ENCODE peak calls at places on chromosomes 5 and 9, in five cellular contexts. F, A, U, Z and P are unnamed samples.

GRCh38 chr9:122131401-122131921 is 28.1 kb downstream of the NDUFA8 start:
- DNase-seq in U (peak), A (no peak), F (no peak), Z (no peak), P (no peak)

GRCh38 chr5:174490717-174491116 is 233.7 kb upstream of the MSX2 start:
- DNase-seq in Z (no peak), F (no peak), U (no peak), A (no peak), P (no peak)

GRCh38 chr5:35990524-35990923 is 666 bp downstream of the UGT3A1 start:
- DNase-seq in F (no peak), A (no peak), Z (no peak), U (no peak), P (no peak)

GRCh38 chr5:96220610-96221390 is 212.2 kb downstream of the PCSK1 start:
- DNase-seq in U (no peak), A (peak), F (peak), Z (no peak), P (peak)

GRCh38 chr5:146796911-146797310 is 81.6 kb downstream of the PPP2R2B start:
- DNase-seq in Z (no peak), A (no peak), F (no peak), U (no peak), P (no peak)

GRCh38 chr5:104186510-104186909 is 623.9 kb upstream of the NUDT12 start:
- DNase-seq in U (no peak), F (no peak), A (no peak), Z (no peak), P (no peak)

GRCh38 chr5:80238778-80239679 is 16.8 kb downstream of the SERINC5 start:
- DNase-seq in U (no peak), Z (peak), F (peak), A (peak), P (no peak)

GRCh38 chr9:14692918-14693861 is at the start of gene ZDHHC21:
- DNase-seq in Z (peak), U (peak), F (peak), A (peak), P (peak)

GRCh38 chr9:21993893-21994525 is at the start of gene CDKN2A:
- DNase-seq in A (peak), Z (no peak), U (peak), F (no peak), P (peak)

GRCh38 chr9:32954642-32955041 is 46.8 kb downstream of the APTX start:
- DNase-seq in A (peak), U (no peak), Z (no peak), F (peak), P (no peak)

GRCh38 chr9:91392435-91392834 is 30.7 kb upstream of the AUH start:
- DNase-seq in A (no peak), F (no peak), U (no peak), Z (no peak), P (no peak)

GRCh38 chr9:135219676-135220600 is 132.5 kb downstream of the OLFM1 start:
- DNase-seq in A (no peak), F (no peak), U (peak), Z (peak), P (no peak)

GRCh38 chr9:15136646-15137045 is 170.4 kb downstream of the TTC39B start:
- DNase-seq in F (no peak), U (no peak), Z (no peak), A (peak), P (no peak)

GRCh38 chr5:132561601-132562000 is 4.8 kb downstream of the RAD50 start:
- DNase-seq in F (no peak), A (no peak), U (no peak), Z (no peak), P (no peak)

GRCh38 chr9:8825600-8826147 is 1026.1 kb upstream of the DMAC1 start:
- DNase-seq in A (no peak), F (no peak), Z (no peak), U (no peak), P (no peak)

GRCh38 chr9:109355564-109356297 is 34.9 kb upstream of the EPB41L4B start:
- DNase-seq in A (no peak), U (no peak), F (no peak), Z (no peak), P (no peak)

GRCh38 chr9:76453785-76454184 is 5.2 kb upstream of the GCNT1 start:
- DNase-seq in A (peak), Z (no peak), F (peak), U (no peak), P (no peak)

GRCh38 chr5:146130440-146131045 is 25.2 kb upstream of the PLAC8L1 start:
- DNase-seq in U (no peak), Z (no peak), F (peak), A (peak), P (no peak)

GRCh38 chr5:146828385-146828784 is 50.2 kb downstream of the PPP2R2B start:
- DNase-seq in F (no peak), A (no peak), Z (no peak), U (no peak), P (no peak)

GRCh38 chr5:169302491-169303118 is 1.7 kb upstream of the SLIT3 start:
- DNase-seq in U (peak), F (peak), A (peak), Z (peak), P (peak)

GRCh38 chr9:81183763-81184162 is 505.6 kb downstream of the TLE1 start:
- DNase-seq in A (peak), F (peak), U (no peak), Z (no peak), P (no peak)

GRCh38 chr5:16508730-16509531 is 43.3 kb upstream of the ZNF622 start:
- DNase-seq in A (no peak), Z (peak), F (no peak), U (no peak), P (no peak)

GRCh38 chr5:39411051-39411450 is 13.7 kb downstream of the DAB2 start:
- DNase-seq in U (no peak), F (peak), Z (no peak), A (peak), P (no peak)

GRCh38 chr5:154115314-154115713 is 75.2 kb upstream of the GALNT10 start:
- DNase-seq in U (no peak), F (no peak), A (no peak), Z (no peak), P (no peak)

GRCh38 chr5:11319851-11320580 is 559.0 kb upstream of the DAP start:
- DNase-seq in F (no peak), A (peak), U (no peak), Z (no peak), P (no peak)

GRCh38 chr9:107488400-107489143 is 997 bp downstream of the KLF4 start:
- DNase-seq in A (peak), Z (peak), U (peak), F (peak), P (peak)

GRCh38 chr9:137168907-137169763 is 716 bp downstream of the LRRC26 start:
- DNase-seq in A (peak), U (peak), Z (no peak), F (peak), P (peak)

GRCh38 chr9:126230692-126231091 is 95.9 kb upstream of the MVB12B start:
- DNase-seq in Z (no peak), A (no peak), U (no peak), F (no peak), P (no peak)

GRCh38 chr5:147576646-147577535 is 67.0 kb upstream of the DPYSL3 start:
- DNase-seq in U (peak), Z (peak), A (peak), F (peak), P (peak)

GRCh38 chr5:105392122-105392709 is 1829.6 kb upstream of the NUDT12 start:
- DNase-seq in Z (peak), A (no peak), F (no peak), U (no peak), P (no peak)

GRCh38 chr5:177178905-177179304 is 45.3 kb downstream of the NSD1 start:
- DNase-seq in U (no peak), A (no peak), F (no peak), Z (no peak), P (no peak)

GRCh38 chr5:84274585-84275468 is 109.9 kb downstream of the EDIL3 start:
- DNase-seq in Z (peak), U (peak), A (peak), F (peak), P (peak)

GRCh38 chr9:114061292-114061691 is 16.8 kb downstream of the AMBP start:
- DNase-seq in F (no peak), Z (no peak), A (no peak), U (no peak), P (no peak)

GRCh38 chr5:124986667-124987066 is 240.2 kb upstream of the ZNF608 start:
- DNase-seq in A (peak), U (no peak), F (no peak), Z (no peak), P (no peak)

GRCh38 chr5:159903134-159903533 is 13.1 kb upstream of the ADRA1B start:
- DNase-seq in Z (no peak), F (no peak), A (no peak), U (no peak), P (no peak)

GRCh38 chr5:83009408-83009807 is 67.8 kb downstream of the TMEM167A start:
- DNase-seq in Z (no peak), F (no peak), A (no peak), U (no peak), P (no peak)

GRCh38 chr5:154972476-154973080 is 31.7 kb downstream of the MRPL22 start:
- DNase-seq in Z (no peak), U (peak), A (peak), F (peak), P (no peak)

GRCh38 chr5:54725391-54726280 is 208.1 kb downstream of the SNX18 start:
- DNase-seq in Z (no peak), F (no peak), A (peak), U (no peak), P (no peak)

DNA sequence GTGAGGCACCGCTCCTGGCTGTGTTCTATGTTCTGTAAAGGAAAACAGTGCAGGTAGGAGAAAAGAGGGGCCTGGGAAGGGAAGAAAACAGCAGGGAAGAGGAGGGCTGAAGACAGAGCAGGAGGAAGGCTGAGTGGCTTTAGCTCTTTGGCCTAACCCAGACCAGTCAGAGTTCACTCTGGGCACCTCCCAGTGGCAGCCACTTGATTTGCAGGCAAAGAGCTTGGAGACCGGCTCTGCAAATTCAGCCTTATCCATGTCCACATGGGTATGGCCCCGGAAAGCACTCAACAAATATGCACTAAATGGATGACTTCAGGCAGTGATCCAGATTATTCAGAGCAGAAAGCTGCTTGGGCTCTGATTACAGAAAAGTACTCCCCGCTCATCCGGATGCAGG is 4.4 kb upstream of the RNU6ATAC start:
- DNase-seq in U (no peak), Z (no peak), F (no peak), A (peak), P (no peak)
- TF ChIP-seq CTCF in U (peak), Z (no peak), F (no peak), A (peak), P (no peak)

GRCh38 chr5:107668933-107669542 is 1.7 kb downstream of the EFNA5 start:
- DNase-seq in Z (no peak), A (peak), F (peak), U (peak), P (peak)
- TF ChIP-seq CTCF in Z (no peak), A (peak), F (no peak), U (no peak), P (no peak)

DNA sequence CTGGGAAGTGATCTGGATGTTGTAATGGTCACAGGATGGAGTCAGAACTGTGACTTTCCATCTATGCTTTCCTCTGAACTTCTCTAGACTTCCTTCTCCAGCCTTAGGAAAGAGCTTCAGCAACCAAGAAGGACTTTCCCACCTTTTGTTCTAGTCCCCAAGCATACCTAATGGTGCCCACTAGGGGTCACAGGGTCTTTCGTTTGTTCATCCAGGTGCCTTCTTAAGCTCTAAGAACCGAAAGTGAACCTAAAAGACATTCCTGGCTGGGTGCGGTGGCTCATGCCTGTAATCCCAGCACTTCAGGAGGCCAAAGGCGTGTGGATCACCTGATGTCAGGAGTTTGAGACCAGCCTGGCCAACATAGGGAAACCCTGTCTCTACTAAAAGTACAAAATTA is 1.8 kb upstream of the WNT8A start:
- DNase-seq in A (no peak), Z (no peak), U (no peak), F (no peak), P (no peak)
- TF ChIP-seq CTCF in A (no peak), Z (no peak), U (no peak), F (peak), P (no peak)

DNA sequence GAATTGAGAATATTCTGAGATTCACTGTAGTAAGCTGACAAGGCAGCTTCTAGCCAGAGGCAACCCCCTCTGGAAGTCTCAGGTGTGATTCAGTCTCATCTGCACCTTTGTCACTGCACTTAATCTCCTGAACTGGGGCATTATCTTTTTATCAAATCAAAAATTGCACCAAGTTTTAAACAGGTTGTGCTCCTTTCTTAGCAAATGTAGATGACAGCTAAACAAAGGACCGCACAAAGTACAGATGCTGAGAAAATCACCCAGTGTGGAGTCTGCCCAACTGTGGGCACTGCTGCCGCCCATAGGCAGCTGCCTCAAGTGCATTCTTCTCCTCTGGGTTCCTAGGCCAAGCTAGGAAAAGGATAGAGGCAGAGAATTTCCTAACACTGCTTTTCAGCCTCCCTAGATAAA is 51.1 kb downstream of the STARD4 start:
- DNase-seq in F (peak), U (peak), Z (no peak), A (peak), P (peak)
- TF ChIP-seq CTCF in F (no peak), U (peak), Z (no peak), A (peak), P (peak)

DNA sequence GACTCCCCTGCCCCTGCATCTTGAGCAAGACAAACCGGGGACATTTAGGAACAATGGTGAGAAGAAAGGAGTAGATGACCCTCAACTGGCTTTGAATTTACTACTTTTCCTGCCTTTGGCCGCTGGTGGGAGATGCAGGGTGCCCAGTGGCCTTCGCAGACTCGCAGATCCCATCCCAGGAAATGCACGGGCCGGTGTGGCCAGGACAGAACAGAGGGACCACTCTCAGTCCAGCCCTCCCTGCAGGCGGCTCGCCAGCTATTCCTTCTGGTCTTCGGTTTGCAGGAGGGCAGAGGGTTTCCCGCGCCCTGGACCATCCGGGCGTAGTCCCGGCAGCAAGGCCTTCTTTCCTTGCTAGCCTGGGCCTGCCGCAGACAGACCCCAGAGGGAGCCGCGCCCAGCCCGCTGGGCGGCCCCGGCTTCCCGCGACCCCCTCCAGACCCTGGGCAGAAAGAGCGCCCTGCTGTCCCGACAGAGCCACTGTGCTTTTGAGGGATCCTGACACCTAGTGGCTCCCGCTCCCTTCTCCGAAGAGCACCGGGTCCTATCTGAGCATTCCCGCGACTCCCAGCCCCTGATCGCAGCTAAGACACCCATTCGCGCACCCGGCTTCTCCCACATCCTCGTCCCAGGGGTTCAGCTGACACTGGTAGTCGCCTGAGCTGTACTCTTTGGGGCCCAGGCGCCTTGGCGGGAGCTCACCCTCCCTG is 1.2 kb downstream of the CFAP90 start:
- DNase-seq in F (no peak), U (peak), A (no peak), Z (no peak), P (no peak)
- TF ChIP-seq CTCF in F (no peak), U (no peak), A (peak), Z (no peak), P (no peak)

GRCh38 chr5:1801061-1801953 is at the start of gene NDUFS6:
- DNase-seq in Z (peak), F (peak), U (peak), A (peak), P (peak)
- TF ChIP-seq CTCF in Z (no peak), F (no peak), U (no peak), A (no peak), P (no peak)